ENCODE peak calls at places on chromosomes 7 and 10, in nine cellular contexts. N is DND-41, L is GM23338, S is H1, P is GM12864, G is LNCaP clone FGC, F is bronchial epithelial cell, Y is PC-3, T is mammary epithelial cell. Q is an unnamed sample.

GRCh38 chr7:50502001-50502684 is 52.0 kb upstream of the FIGNL1 start:
- DNase-seq in F (peak; percentile 77), N (no peak), L (no peak), Y (peak; percentile 47), G (no peak), T (peak; percentile 86), P (no peak), S (no peak), Q (peak; percentile 43)

GRCh38 chr7:115447495-115447894 is 525.6 kb downstream of the MDFIC start:
- DNase-seq in L (no peak), S (no peak), N (no peak), Y (peak; percentile 72), T (no peak), P (no peak), F (no peak), G (peak; percentile 34), Q (no peak)

GRCh38 chr10:130027716-130028464 is 63.8 kb upstream of the EBF3 start:
- DNase-seq in L (no peak), G (no peak), T (no peak), Y (peak; percentile 6), N (no peak), F (no peak), P (no peak), S (no peak), Q (no peak)

GRCh38 chr10:50393784-50394183 is 142.5 kb upstream of the ASAH2 start:
- DNase-seq in S (no peak), N (no peak), G (no peak), Y (peak; percentile 87), P (no peak), L (no peak), F (peak; percentile 65), T (no peak), Q (no peak)

GRCh38 chr10:17214991-17215781 is 12.9 kb upstream of the VIM start:
- DNase-seq in P (no peak), L (no peak), F (peak; percentile 89), G (no peak), N (no peak), S (no peak), Y (peak; percentile 82), T (peak; percentile 48), Q (peak; percentile 100)

GRCh38 chr10:79192677-79193003 is 123.9 kb downstream of the ZMIZ1 start:
- DNase-seq in Y (peak; percentile 89), N (no peak), S (no peak), L (no peak), F (no peak), T (peak; percentile 39), G (no peak), P (no peak), Q (no peak)

GRCh38 chr7:157975401-157976372 is 611.9 kb downstream of the PTPRN2 start:
- DNase-seq in P (no peak), F (no peak), G (no peak), T (no peak), S (no peak), Y (no peak), N (no peak), L (no peak), Q (no peak)

GRCh38 chr7:128361463-128362441 is at the start of gene PRRT4:
- DNase-seq in Y (peak; percentile 22), N (peak; percentile 50), S (no peak), P (no peak), L (peak; percentile 72), F (no peak), G (no peak), T (no peak), Q (no peak)

GRCh38 chr7:64485623-64486022 is 77.2 kb downstream of the ZNF680 start:
- DNase-seq in P (no peak), L (no peak), Y (no peak), S (no peak), T (no peak), G (no peak), F (no peak), N (no peak), Q (no peak)

GRCh38 chr7:43735802-43736603 is 6.7 kb upstream of the COA1 start:
- DNase-seq in Y (no peak), L (no peak), P (peak; percentile 79), S (no peak), G (no peak), T (no peak), N (no peak), F (peak; percentile 53), Q (no peak)

GRCh38 chr10:43223056-43223455 is 43.8 kb downstream of the RASGEF1A start:
- DNase-seq in N (no peak), S (no peak), G (no peak), T (no peak), P (no peak), L (no peak), Y (no peak), F (no peak), Q (no peak)

GRCh38 chr7:139523988-139524815 is 717 bp downstream of the CLEC2L start:
- DNase-seq in T (no peak), G (no peak), L (peak; percentile 57), F (no peak), N (no peak), Y (no peak), P (no peak), S (no peak), Q (no peak)

GRCh38 chr10:84256510-84257342 is 11.9 kb downstream of the RGR start:
- DNase-seq in T (peak; percentile 16), L (peak; percentile 95), G (no peak), Y (no peak), N (no peak), F (peak; percentile 26), S (peak; percentile 49), P (no peak), Q (no peak)

GRCh38 chr7:106317971-106318370 is 33.2 kb upstream of the NAMPT start:
- DNase-seq in S (no peak), P (no peak), G (no peak), N (no peak), Y (peak; percentile 16), T (peak; percentile 49), F (peak; percentile 36), L (no peak), Q (no peak)

GRCh38 chr10:87650838-87651237 is 8.8 kb upstream of the PAPSS2 start:
- DNase-seq in Y (no peak), P (no peak), S (no peak), F (no peak), N (no peak), G (no peak), L (no peak), T (no peak), Q (no peak)

GRCh38 chr7:94223375-94224084 is 171.2 kb upstream of the COL1A2 start:
- DNase-seq in N (no peak), S (peak; percentile 71), Y (peak; percentile 63), L (peak; percentile 82), T (peak; percentile 67), P (no peak), F (peak; percentile 62), G (peak; percentile 14), Q (peak; percentile 45)

GRCh38 chr10:30553625-30554442 is 75.7 kb downstream of the LYZL2 start:
- DNase-seq in T (no peak), N (no peak), S (no peak), G (no peak), Y (peak; percentile 16), L (peak; percentile 85), P (no peak), F (no peak), Q (peak; percentile 11)

GRCh38 chr10:96017227-96017687 is 26.1 kb upstream of the CCNJ start:
- DNase-seq in Y (peak; percentile 80), G (peak; percentile 81), L (peak; percentile 83), F (peak; percentile 68), N (peak; percentile 48), S (no peak), T (peak; percentile 52), P (peak; percentile 38), Q (peak; percentile 43)

GRCh38 chr7:7765422-7765821 is 47.0 kb upstream of the RPA3 start:
- DNase-seq in S (no peak), Y (peak; percentile 89), T (peak; percentile 68), F (peak; percentile 91), N (no peak), P (no peak), L (no peak), G (peak; percentile 57), Q (no peak)

GRCh38 chr10:54843932-54844331 is 42.9 kb upstream of the PCDH15 start:
- DNase-seq in Y (no peak), F (no peak), G (no peak), L (no peak), T (no peak), S (no peak), N (no peak), P (no peak), Q (no peak)

DNA sequence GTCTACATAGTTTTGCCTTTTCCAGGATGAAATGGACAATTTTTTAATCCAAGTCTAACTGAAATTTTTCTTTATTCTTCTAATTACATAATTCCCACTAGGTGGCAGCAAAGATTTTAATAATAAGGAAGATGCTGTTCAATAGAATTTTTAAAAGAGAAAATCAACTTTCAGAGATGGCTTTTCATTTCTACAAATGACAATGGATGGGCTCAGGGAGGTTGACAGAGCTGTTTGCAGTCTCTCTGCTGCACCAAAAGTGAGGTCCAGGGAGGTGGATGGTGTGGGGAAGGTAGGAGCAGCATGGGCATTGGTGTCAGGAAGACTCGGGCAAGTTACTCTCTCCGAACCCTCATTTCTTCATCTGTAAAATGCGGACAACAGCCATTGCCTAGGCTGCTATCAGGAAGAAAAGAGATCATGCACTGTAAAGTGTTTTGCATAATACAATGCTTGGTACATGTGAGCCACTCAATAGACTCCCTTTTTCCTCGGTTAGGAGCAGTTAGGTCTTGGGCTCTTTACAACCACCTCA is 107.3 kb downstream of the ABLIM1 start:
- DNase-seq in Y (peak; percentile 55), G (peak; percentile 27), N (no peak), L (peak; percentile 55), S (no peak), P (no peak), F (peak; percentile 45), T (no peak), Q (no peak)
- TF ChIP-seq CTCF in Y (peak; percentile 65), G (peak; percentile 3), N (peak; percentile 64), L (peak; percentile 74), S (peak; percentile 8), P (no peak), F (no peak), T (peak; percentile 36), Q (peak; percentile 1)

DNA sequence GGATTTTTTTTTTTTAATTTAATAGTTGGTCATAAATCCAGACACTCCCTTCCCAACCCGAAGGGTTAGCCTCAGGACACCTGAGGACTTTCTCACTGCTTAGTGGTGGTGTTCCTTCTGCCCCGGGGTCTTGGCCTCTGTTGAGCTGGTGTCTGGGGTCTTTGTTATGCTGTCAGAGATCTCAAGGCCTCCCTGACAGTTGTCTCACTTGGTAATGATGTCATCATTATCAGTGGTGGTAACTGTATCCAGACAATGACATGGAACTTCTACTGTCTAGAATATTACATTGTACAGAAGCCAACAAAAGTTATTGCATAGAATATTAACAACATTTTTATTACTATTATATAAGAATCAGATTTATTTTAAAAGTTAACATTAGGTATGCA is 32.9 kb downstream of the PPP2R2D start:
- DNase-seq in S (no peak), T (no peak), G (no peak), N (no peak), L (no peak), F (no peak), Y (no peak), P (no peak), Q (no peak)
- H3K4me3 ChIP-seq in S (no peak overlapping the region), T (no peak overlapping the region), G (no peak overlapping the region), N (no peak overlapping the region), L (no peak overlapping the region), F (no peak overlapping the region), Y (no peak overlapping the region), P (no peak overlapping the region), Q (no peak overlapping the region)

GRCh38 chr7:151736403-151736909 is 140.5 kb downstream of the PRKAG2 start:
- DNase-seq in N (no peak), L (peak; percentile 68), S (peak; percentile 44), Y (peak; percentile 81), T (peak; percentile 78), G (no peak), P (no peak), F (peak; percentile 56), Q (peak; percentile 88)
- TF ChIP-seq CTCF in N (no peak), L (peak; percentile 20), S (peak; percentile 55), Y (no peak), T (no peak), G (no peak), P (no peak), F (peak; percentile 39), Q (peak; percentile 29)

GRCh38 chr7:150407588-150408392 is 28.7 kb downstream of the ZNF775 start:
- DNase-seq in F (no peak), P (no peak), T (no peak), N (no peak), G (no peak), L (no peak), S (no peak), Y (no peak), Q (no peak)
- H3K4me3 ChIP-seq in F (no peak overlapping the region), P (no peak overlapping the region), T (no peak overlapping the region), N (no peak overlapping the region), G (no peak overlapping the region), L (no peak overlapping the region), S (no peak overlapping the region), Y (no peak overlapping the region), Q (no peak overlapping the region)